ENCODE peak calls at places on chromosomes 13 and 19, in ten cellular contexts. W, R, I, S, L, J, B, U, Z and K are unnamed samples.

GRCh38 chr13:77860621-77861020 is 58.0 kb downstream of the EDNRB start:
- DNase-seq in W (no peak), R (no peak), I (no peak), S (peak), L (no peak), J (no peak), B (no peak), U (no peak), Z (no peak), K (no peak)

GRCh38 chr13:31418186-31418585 is 218.4 kb downstream of the B3GLCT start:
- DNase-seq in W (no peak), R (no peak), I (no peak), S (no peak), L (no peak), J (no peak), B (no peak), U (no peak), Z (no peak), K (no peak)

GRCh38 chr13:22017226-22017625 is 346.4 kb downstream of the FGF9 start:
- DNase-seq in W (no peak), R (no peak), I (no peak), S (no peak), L (no peak), J (no peak), B (no peak), U (no peak), Z (no peak), K (no peak)

GRCh38 chr19:53086949-53087348 is 16.3 kb downstream of the ZNF160 start:
- DNase-seq in W (peak), R (no peak), I (peak), S (peak), L (peak), J (no peak), B (peak), U (no peak), Z (no peak), K (no peak)

GRCh38 chr19:13077233-13077632 is 25.4 kb downstream of the LYL1 start:
- DNase-seq in W (no peak), R (no peak), I (no peak), S (no peak), L (no peak), J (no peak), B (no peak), U (no peak), Z (no peak), K (no peak)

GRCh38 chr13:102517959-102518358 is 78.8 kb upstream of the TPP2 start:
- DNase-seq in W (no peak), R (no peak), I (no peak), S (no peak), L (no peak), J (no peak), B (no peak), U (no peak), Z (no peak), K (no peak)

GRCh38 chr19:15021286-15022007 is 27.8 kb upstream of the CASP14 start:
- DNase-seq in W (no peak), R (no peak), I (no peak), S (no peak), L (no peak), J (no peak), B (no peak), U (no peak), Z (no peak), K (no peak)

GRCh38 chr13:46567671-46568070 is 14.7 kb downstream of the LRCH1 start:
- DNase-seq in W (no peak), R (no peak), I (no peak), S (no peak), L (no peak), J (no peak), B (no peak), U (no peak), Z (no peak), K (no peak)

GRCh38 chr19:10461047-10461949 is 41.0 kb downstream of the PDE4A start:
- DNase-seq in W (peak), R (peak), I (peak), S (peak), L (peak), J (peak), B (peak), U (peak), Z (peak), K (peak)

GRCh38 chr13:99958402-99959126 is 13.0 kb downstream of the ZIC5 start:
- DNase-seq in W (no peak), R (no peak), I (no peak), S (no peak), L (no peak), J (no peak), B (no peak), U (no peak), Z (no peak), K (no peak)

GRCh38 chr19:16040642-16041041 is 35.7 kb upstream of the TPM4 start:
- DNase-seq in W (no peak), R (peak), I (no peak), S (peak), L (no peak), J (peak), B (no peak), U (no peak), Z (no peak), K (no peak)

GRCh38 chr13:111668451-111668850 is 348.0 kb downstream of the TEX29 start:
- DNase-seq in W (no peak), R (no peak), I (no peak), S (no peak), L (no peak), J (no peak), B (no peak), U (no peak), Z (peak), K (no peak)

GRCh38 chr13:88022826-88023225 is 351.7 kb downstream of the SLITRK5 start:
- DNase-seq in W (no peak), R (no peak), I (no peak), S (no peak), L (no peak), J (no peak), B (no peak), U (no peak), Z (no peak), K (no peak)

GRCh38 chr19:14943601-14944000 is 2.3 kb downstream of the OR7C2 start:
- DNase-seq in W (no peak), R (no peak), I (no peak), S (no peak), L (no peak), J (no peak), B (no peak), U (no peak), Z (no peak), K (no peak)

GRCh38 chr13:113935081-113935511 is 38.8 kb downstream of the C13orf46 start:
- DNase-seq in W (no peak), R (no peak), I (no peak), S (no peak), L (no peak), J (peak), B (no peak), U (peak), Z (no peak), K (no peak)

GRCh38 chr19:40398417-40399056 is 8.6 kb upstream of the HIPK4 start:
- DNase-seq in W (no peak), R (peak), I (no peak), S (no peak), L (no peak), J (peak), B (peak), U (no peak), Z (peak), K (peak)

GRCh38 chr13:87426737-87427136 is 244.4 kb upstream of the SLITRK5 start:
- DNase-seq in W (no peak), R (no peak), I (no peak), S (no peak), L (no peak), J (no peak), B (no peak), U (no peak), Z (no peak), K (no peak)

GRCh38 chr13:46679369-46680180 is 117.4 kb downstream of the ESD start:
- DNase-seq in W (no peak), R (no peak), I (no peak), S (peak), L (no peak), J (peak), B (peak), U (no peak), Z (peak), K (peak)

GRCh38 chr19:8210660-8211101 is 1.5 kb downstream of the CERS4 start:
- DNase-seq in W (no peak), R (no peak), I (no peak), S (no peak), L (no peak), J (peak), B (no peak), U (no peak), Z (no peak), K (no peak)

GRCh38 chr13:106028916-106029315 is 506.5 kb downstream of the EFNB2 start:
- DNase-seq in W (no peak), R (no peak), I (no peak), S (no peak), L (no peak), J (no peak), B (no peak), U (no peak), Z (no peak), K (no peak)

GRCh38 chr19:4986471-4986888 is 17.6 kb downstream of the KDM4B start:
- DNase-seq in W (no peak), R (no peak), I (no peak), S (no peak), L (no peak), J (no peak), B (no peak), U (no peak), Z (no peak), K (no peak)

GRCh38 chr13:23687614-23688013 is 117.4 kb downstream of the TNFRSF19 start:
- DNase-seq in W (no peak), R (no peak), I (no peak), S (peak), L (no peak), J (no peak), B (no peak), U (no peak), Z (no peak), K (no peak)

GRCh38 chr19:35013820-35014754 is 14.0 kb downstream of the GRAMD1A start:
- DNase-seq in W (no peak), R (no peak), I (no peak), S (no peak), L (no peak), J (peak), B (no peak), U (no peak), Z (no peak), K (peak)

GRCh38 chr13:34833562-34834182 is 108.4 kb upstream of the NBEA start:
- DNase-seq in W (no peak), R (peak), I (no peak), S (peak), L (no peak), J (no peak), B (no peak), U (no peak), Z (no peak), K (no peak)

GRCh38 chr13:77535448-77535847 is at the start of gene SCEL:
- DNase-seq in W (no peak), R (no peak), I (no peak), S (no peak), L (no peak), J (no peak), B (no peak), U (no peak), Z (no peak), K (no peak)

GRCh38 chr13:28751210-28751935 is 32.6 kb upstream of the SLC46A3 start:
- DNase-seq in W (no peak), R (no peak), I (no peak), S (no peak), L (no peak), J (no peak), B (no peak), U (no peak), Z (no peak), K (no peak)

GRCh38 chr19:29260477-29261317 is 47.7 kb upstream of the UQCRFS1 start:
- DNase-seq in W (peak), R (peak), I (no peak), S (peak), L (no peak), J (no peak), B (peak), U (peak), Z (no peak), K (no peak)

GRCh38 chr13:44237276-44237767 is 136.3 kb upstream of the SERP2 start:
- DNase-seq in W (peak), R (peak), I (no peak), S (peak), L (peak), J (peak), B (peak), U (peak), Z (peak), K (peak)

GRCh38 chr19:52638601-52639000 is 446 bp upstream of the ZNF83 start:
- DNase-seq in W (peak), R (no peak), I (no peak), S (peak), L (peak), J (peak), B (peak), U (peak), Z (no peak), K (peak)

GRCh38 chr19:17125052-17125727 is 49.6 kb downstream of the MYO9B start:
- DNase-seq in W (no peak), R (no peak), I (no peak), S (peak), L (no peak), J (no peak), B (no peak), U (no peak), Z (no peak), K (no peak)

GRCh38 chr19:5247957-5248705 is 92.5 kb downstream of the PTPRS start:
- DNase-seq in W (no peak), R (no peak), I (no peak), S (no peak), L (no peak), J (no peak), B (no peak), U (no peak), Z (no peak), K (no peak)

DNA sequence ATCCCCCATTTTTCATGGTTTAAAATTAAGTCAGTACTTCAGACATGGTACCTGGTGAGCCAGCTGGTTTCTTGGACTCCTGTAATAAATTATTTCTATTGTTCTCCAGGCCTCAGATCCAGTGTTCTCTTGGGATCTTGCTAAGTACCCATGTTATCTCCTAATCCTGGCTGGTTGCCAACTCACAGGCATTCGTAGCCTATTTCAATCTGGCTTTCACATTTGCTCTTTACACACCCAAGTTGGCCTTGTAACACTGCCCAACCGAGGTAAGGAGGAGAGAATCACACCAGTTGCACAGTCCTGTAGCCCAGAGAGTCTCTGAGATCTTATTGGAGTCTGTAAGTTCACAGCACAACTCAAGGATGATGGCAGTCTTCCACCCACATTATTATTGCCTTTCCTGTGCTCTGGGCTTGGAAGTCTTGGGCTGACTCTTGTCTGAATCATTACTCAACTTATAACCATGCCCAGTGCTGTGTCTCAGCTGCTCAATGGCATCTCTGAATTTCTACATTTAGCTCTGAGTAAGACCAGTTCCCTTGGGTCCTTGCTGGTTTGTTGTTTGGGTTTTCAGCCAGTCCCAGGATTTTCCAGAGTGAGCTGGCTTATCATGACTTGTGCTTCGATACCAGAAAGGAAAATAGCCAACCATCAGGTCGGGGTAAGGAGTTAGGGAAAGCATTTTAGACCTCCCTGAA is 76.6 kb upstream of the KLF12 start:
- DNase-seq in W (peak), R (peak), I (no peak), S (peak), L (no peak), J (no peak), B (peak), U (no peak), Z (no peak), K (no peak)
- TF ChIP-seq POLR2A in W (no peak), R (no peak), I (no peak), S (no peak), L (no peak), J (no peak), B (no peak), U (no peak), Z (no peak), K (no peak)

DNA sequence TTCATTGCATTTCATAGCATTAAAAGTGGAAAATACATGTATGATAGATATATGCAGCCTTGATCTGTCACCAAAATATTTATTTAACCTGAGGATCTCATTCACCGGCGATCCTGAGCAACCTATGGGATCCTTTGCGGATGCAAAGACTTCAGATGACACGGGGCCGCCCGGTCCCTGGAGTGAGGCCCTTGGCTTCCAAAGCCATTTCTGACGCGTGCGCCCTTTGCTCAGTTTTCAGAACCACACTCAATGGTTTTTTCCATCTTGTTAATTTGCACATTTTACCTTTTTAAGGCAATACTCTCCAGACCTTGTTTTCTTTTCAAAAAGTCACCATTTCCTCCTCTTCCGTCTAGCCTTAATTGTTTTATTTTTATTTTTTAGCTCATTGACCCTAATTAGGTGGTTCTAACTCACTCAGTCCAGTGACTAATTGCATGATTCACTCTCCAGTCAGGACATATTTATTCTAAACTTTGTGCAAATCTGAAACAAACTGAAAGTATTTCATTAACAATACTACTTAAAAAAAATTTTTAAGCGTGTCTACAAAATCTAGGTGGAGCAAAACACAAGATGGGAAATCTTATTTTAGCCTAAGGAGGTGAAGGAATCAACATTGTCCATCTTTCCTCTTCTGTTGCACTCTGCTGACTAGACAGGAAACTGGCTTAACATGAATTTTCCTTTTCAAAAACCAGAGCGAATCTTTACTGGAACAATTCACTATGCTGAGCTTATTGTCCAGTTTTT is 47.9 kb downstream of the COL4A1 start:
- DNase-seq in W (no peak), R (no peak), I (no peak), S (no peak), L (no peak), J (no peak), B (no peak), U (no peak), Z (no peak), K (no peak)
- TF ChIP-seq POLR2A in W (no peak), R (no peak), I (no peak), S (no peak), L (no peak), J (no peak), B (no peak), U (no peak), Z (no peak), K (no peak)

DNA sequence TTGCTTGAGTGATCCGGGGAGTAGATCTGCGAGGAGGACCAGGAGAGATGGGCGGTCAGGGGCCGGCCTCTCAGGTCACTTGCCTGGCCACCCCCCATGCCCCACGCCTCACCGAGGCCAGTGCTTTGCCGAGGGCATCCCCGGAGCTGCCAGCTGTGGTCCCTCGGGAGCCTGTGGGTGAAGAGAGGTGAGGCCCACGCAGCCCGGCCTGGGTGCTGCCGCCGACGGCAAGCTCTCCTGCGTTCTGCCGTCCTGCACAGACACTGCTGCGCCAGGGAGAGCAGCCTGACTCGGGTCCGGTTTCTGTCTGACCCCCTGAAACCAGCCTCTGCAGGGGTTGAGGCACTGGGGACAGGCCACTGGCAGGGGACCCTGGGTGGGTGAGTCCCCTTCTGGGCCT is 15.8 kb upstream of the UQCR11 start:
- DNase-seq in W (no peak), R (no peak), I (peak), S (no peak), L (no peak), J (no peak), B (no peak), U (no peak), Z (no peak), K (no peak)
- TF ChIP-seq POLR2A in W (no peak), R (no peak), I (no peak), S (no peak), L (no peak), J (no peak), B (no peak), U (no peak), Z (no peak), K (no peak)

GRCh38 chr19:46773018-46773399 is 15.4 kb downstream of the SLC1A5 start:
- DNase-seq in W (no peak), R (no peak), I (no peak), S (no peak), L (no peak), J (no peak), B (no peak), U (no peak), Z (no peak), K (no peak)
- TF ChIP-seq POLR2A in W (no peak), R (no peak), I (no peak), S (no peak), L (no peak), J (no peak), B (no peak), U (no peak), Z (no peak), K (no peak)

GRCh38 chr13:66948910-66949309 is 281.2 kb downstream of the PCDH9 start:
- DNase-seq in W (no peak), R (no peak), I (no peak), S (no peak), L (no peak), J (no peak), B (no peak), U (no peak), Z (no peak), K (no peak)

GRCh38 chr13:66951426-66951825 is 278.7 kb downstream of the PCDH9 start:
- DNase-seq in W (no peak), R (no peak), I (no peak), S (no peak), L (no peak), J (no peak), B (no peak), U (no peak), Z (no peak), K (no peak)

GRCh38 chr13:66952507-66952906 is 277.6 kb downstream of the PCDH9 start:
- DNase-seq in W (no peak), R (no peak), I (no peak), S (no peak), L (no peak), J (no peak), B (no peak), U (no peak), Z (no peak), K (no peak)

GRCh38 chr13:66950666-66951065 is 279.5 kb downstream of the PCDH9 start:
- DNase-seq in W (no peak), R (no peak), I (no peak), S (no peak), L (no peak), J (no peak), B (no peak), U (no peak), Z (no peak), K (no peak)
- TF ChIP-seq POLR2A in W (no peak), R (no peak), I (no peak), S (no peak), L (no peak), J (no peak), B (no peak), U (no peak), Z (no peak), K (no peak)

DNA sequence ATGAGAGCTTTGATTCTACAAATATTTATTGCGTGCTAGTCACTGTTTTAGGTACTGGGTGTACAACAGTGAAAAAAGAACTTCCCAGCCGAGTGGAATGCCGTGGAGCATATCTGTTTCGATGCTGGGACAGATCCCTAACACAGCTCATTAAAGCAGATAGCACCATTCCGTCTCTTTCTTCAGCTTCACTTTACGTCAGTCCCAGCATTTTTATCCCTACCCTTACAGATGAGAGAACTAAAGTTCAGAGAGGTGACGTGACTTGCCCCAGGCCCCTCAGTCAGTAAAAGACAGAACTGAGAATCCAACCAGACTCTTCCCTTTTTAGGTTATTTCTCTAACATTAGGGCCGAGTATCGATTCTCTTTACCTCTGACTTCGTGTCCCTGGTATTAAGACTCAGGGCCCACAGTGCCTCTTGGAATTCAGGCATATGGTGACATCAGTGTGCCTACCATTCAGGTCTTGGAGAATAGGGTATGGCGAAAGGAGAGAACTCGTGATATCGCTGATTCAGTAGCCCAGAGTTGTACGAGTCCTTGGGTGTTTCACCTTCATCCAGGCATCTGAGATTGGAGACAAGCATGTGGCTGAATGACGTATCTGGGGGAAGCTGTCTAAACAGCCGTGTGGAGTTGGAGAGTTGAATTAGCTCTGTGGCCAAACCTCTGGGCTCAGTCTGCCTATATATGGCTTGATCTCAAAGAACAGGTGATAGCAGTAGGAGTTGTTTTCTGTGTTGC is 27.1 kb downstream of the ACTN4 start:
- DNase-seq in W (peak), R (no peak), I (no peak), S (peak), L (peak), J (no peak), B (no peak), U (no peak), Z (no peak), K (no peak)
- TF ChIP-seq POLR2A in W (no peak), R (no peak), I (no peak), S (no peak), L (no peak), J (no peak), B (no peak), U (no peak), Z (no peak), K (no peak)